ENCODE peak calls at places on chromosomes 2 and 18, in seven cellular contexts. One of them, this sample, is unnamed. For H3K27me3, the result is how much of the 10 kb centered on the place peaks cover.

GRCh38 chr18:51110073-51110797 is 80.2 kb downstream of the SMAD4 start:
- DNase-seq in H9: peak
- DNase-seq in IMR-90: peak
- DNase-seq in neuronal stem cell: peak
- DNase-seq in mesenchymal stem cell: peak
- DNase-seq in H1: no peak
- DNase-seq in trophoblast cell: peak
- DNase-seq in this sample: peak

GRCh38 chr18:37230762-37231161 is 334.8 kb downstream of the CELF4 start:
- DNase-seq in H9: no peak
- DNase-seq in IMR-90: no peak
- DNase-seq in neuronal stem cell: no peak
- DNase-seq in mesenchymal stem cell: no peak
- DNase-seq in H1: no peak
- DNase-seq in trophoblast cell: no peak
- DNase-seq in this sample: no peak

GRCh38 chr2:226788881-226789485 is 10.6 kb downstream of the IRS1 start:
- DNase-seq in H9: no peak
- DNase-seq in IMR-90: peak
- DNase-seq in neuronal stem cell: no peak
- DNase-seq in mesenchymal stem cell: no peak
- DNase-seq in H1: no peak
- DNase-seq in trophoblast cell: no peak
- DNase-seq in this sample: no peak

GRCh38 chr2:62287895-62288589 is 92.1 kb downstream of the B3GNT2 start:
- DNase-seq in H9: no peak
- DNase-seq in IMR-90: no peak
- DNase-seq in neuronal stem cell: no peak
- DNase-seq in mesenchymal stem cell: peak
- DNase-seq in H1: no peak
- DNase-seq in trophoblast cell: peak
- DNase-seq in this sample: no peak

GRCh38 chr18:60024345-60024744 is 124.5 kb downstream of the PMAIP1 start:
- DNase-seq in H9: no peak
- DNase-seq in IMR-90: no peak
- DNase-seq in neuronal stem cell: no peak
- DNase-seq in mesenchymal stem cell: no peak
- DNase-seq in H1: no peak
- DNase-seq in trophoblast cell: no peak
- DNase-seq in this sample: no peak

GRCh38 chr2:66515743-66516142 is 80.8 kb downstream of the MEIS1 start:
- DNase-seq in H9: no peak
- DNase-seq in IMR-90: peak
- DNase-seq in neuronal stem cell: no peak
- DNase-seq in mesenchymal stem cell: peak
- DNase-seq in H1: no peak
- DNase-seq in trophoblast cell: no peak
- DNase-seq in this sample: no peak

GRCh38 chr2:213238753-213239591 is 45.3 kb upstream of the SPAG16 start:
- DNase-seq in H9: no peak
- DNase-seq in IMR-90: peak
- DNase-seq in neuronal stem cell: no peak
- DNase-seq in mesenchymal stem cell: peak
- DNase-seq in H1: no peak
- DNase-seq in trophoblast cell: peak
- DNase-seq in this sample: no peak

GRCh38 chr2:174282449-174282848 is 34.1 kb upstream of the OLA1 start:
- DNase-seq in H9: no peak
- DNase-seq in IMR-90: no peak
- DNase-seq in neuronal stem cell: no peak
- DNase-seq in mesenchymal stem cell: no peak
- DNase-seq in H1: no peak
- DNase-seq in trophoblast cell: no peak
- DNase-seq in this sample: no peak

GRCh38 chr2:45176399-45176798 is 167.1 kb upstream of the SIX2 start:
- DNase-seq in H9: no peak
- DNase-seq in IMR-90: no peak
- DNase-seq in neuronal stem cell: no peak
- DNase-seq in mesenchymal stem cell: no peak
- DNase-seq in H1: no peak
- DNase-seq in trophoblast cell: no peak
- DNase-seq in this sample: peak

GRCh38 chr18:10424576-10425314 is 29.7 kb upstream of the APCDD1 start:
- DNase-seq in H9: no peak
- DNase-seq in IMR-90: no peak
- DNase-seq in neuronal stem cell: no peak
- DNase-seq in mesenchymal stem cell: peak
- DNase-seq in H1: no peak
- DNase-seq in trophoblast cell: no peak
- DNase-seq in this sample: no peak

GRCh38 chr18:10420561-10421352 is 33.7 kb upstream of the APCDD1 start:
- DNase-seq in H9: no peak
- DNase-seq in IMR-90: peak
- DNase-seq in neuronal stem cell: no peak
- DNase-seq in mesenchymal stem cell: no peak
- DNase-seq in H1: no peak
- DNase-seq in trophoblast cell: peak
- DNase-seq in this sample: peak

GRCh38 chr18:10422731-10423130 is 31.7 kb upstream of the APCDD1 start:
- DNase-seq in H9: no peak
- DNase-seq in IMR-90: no peak
- DNase-seq in neuronal stem cell: no peak
- DNase-seq in mesenchymal stem cell: no peak
- DNase-seq in H1: no peak
- DNase-seq in trophoblast cell: no peak
- DNase-seq in this sample: no peak

GRCh38 chr18:10419420-10420103 is 34.9 kb upstream of the APCDD1 start:
- DNase-seq in H9: no peak
- DNase-seq in IMR-90: peak
- DNase-seq in neuronal stem cell: no peak
- DNase-seq in mesenchymal stem cell: peak
- DNase-seq in H1: no peak
- DNase-seq in trophoblast cell: peak
- DNase-seq in this sample: no peak

GRCh38 chr18:10421859-10422258 is 32.6 kb upstream of the APCDD1 start:
- DNase-seq in H9: no peak
- DNase-seq in IMR-90: peak
- DNase-seq in neuronal stem cell: no peak
- DNase-seq in mesenchymal stem cell: no peak
- DNase-seq in H1: no peak
- DNase-seq in trophoblast cell: no peak
- DNase-seq in this sample: no peak
- H3K23ac ChIP-seq in H9: no peak
- H3K23ac ChIP-seq in IMR-90: no peak
- H3K23ac ChIP-seq in neuronal stem cell: no peak
- H3K23ac ChIP-seq in mesenchymal stem cell: no peak
- H3K23ac ChIP-seq in H1: no peak
- H3K23ac ChIP-seq in trophoblast cell: no peak
- H3K23ac ChIP-seq in this sample: no peak

GRCh38 chr2:96869824-96870630 is at the start of gene SEMA4C:
- DNase-seq in H9: no peak
- DNase-seq in IMR-90: no peak
- DNase-seq in neuronal stem cell: no peak
- DNase-seq in mesenchymal stem cell: peak
- DNase-seq in H1: no peak
- DNase-seq in trophoblast cell: peak
- DNase-seq in this sample: peak

GRCh38 chr2:96868555-96869280 is 1.2 kb downstream of the SEMA4C start:
- DNase-seq in H9: peak
- DNase-seq in IMR-90: peak
- DNase-seq in neuronal stem cell: peak
- DNase-seq in mesenchymal stem cell: peak
- DNase-seq in H1: peak
- DNase-seq in trophoblast cell: no peak
- DNase-seq in this sample: peak

GRCh38 chr2:96867756-96868554 is 1.9 kb downstream of the SEMA4C start:
- DNase-seq in H9: no peak
- DNase-seq in IMR-90: no peak
- DNase-seq in neuronal stem cell: no peak
- DNase-seq in mesenchymal stem cell: peak
- DNase-seq in H1: no peak
- DNase-seq in trophoblast cell: no peak
- DNase-seq in this sample: peak

GRCh38 chr2:96870631-96871255 is 863 bp upstream of the SEMA4C start:
- DNase-seq in H9: no peak
- DNase-seq in IMR-90: no peak
- DNase-seq in neuronal stem cell: no peak
- DNase-seq in mesenchymal stem cell: peak
- DNase-seq in H1: no peak
- DNase-seq in trophoblast cell: peak
- DNase-seq in this sample: peak

DNA sequence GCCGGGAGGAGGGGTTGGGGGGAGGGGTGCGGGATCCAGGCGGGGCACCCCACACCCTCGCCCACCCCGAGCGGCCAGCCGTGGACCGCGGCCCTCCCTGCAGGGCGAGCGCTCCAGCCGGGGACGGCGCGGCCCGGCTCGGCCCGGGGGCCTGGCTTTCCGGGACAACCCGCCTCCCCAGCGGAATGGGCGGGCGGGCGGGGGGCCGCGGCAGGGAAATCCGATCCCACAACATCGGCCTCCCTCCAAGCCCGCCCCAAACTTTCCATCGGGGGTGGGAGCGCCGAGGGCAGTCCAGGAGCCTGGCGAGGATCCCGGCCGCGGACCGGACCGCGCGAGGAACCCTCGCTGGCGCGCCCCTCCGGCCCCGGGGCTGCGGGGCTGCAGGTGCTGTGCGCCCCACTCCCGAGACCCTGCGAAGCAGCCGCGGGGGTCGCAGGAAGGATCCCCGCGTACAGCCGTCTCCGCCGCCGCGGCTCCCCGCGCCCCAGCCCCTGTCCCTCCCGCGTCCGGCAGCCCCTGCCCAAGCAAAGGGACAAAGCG is 528 bp downstream of the SEMA4C start:
- DNase-seq in H9: no peak
- DNase-seq in IMR-90: peak
- DNase-seq in neuronal stem cell: no peak
- DNase-seq in mesenchymal stem cell: peak
- DNase-seq in H1: no peak
- DNase-seq in trophoblast cell: peak
- DNase-seq in this sample: peak
- H3K27me3 ChIP-seq in H9: under half
- H3K27me3 ChIP-seq in IMR-90: under half
- H3K27me3 ChIP-seq in neuronal stem cell: under half
- H3K27me3 ChIP-seq in mesenchymal stem cell: under half
- H3K27me3 ChIP-seq in H1: under half
- H3K27me3 ChIP-seq in trophoblast cell: under half
- H3K27me3 ChIP-seq in this sample: under half

GRCh38 chr18:77442393-77442792 is 192.7 kb downstream of the GALR1 start:
- DNase-seq in H9: no peak
- DNase-seq in IMR-90: no peak
- DNase-seq in neuronal stem cell: no peak
- DNase-seq in mesenchymal stem cell: no peak
- DNase-seq in H1: no peak
- DNase-seq in trophoblast cell: no peak
- DNase-seq in this sample: no peak
- H3K23ac ChIP-seq in H9: no peak
- H3K23ac ChIP-seq in IMR-90: no peak
- H3K23ac ChIP-seq in neuronal stem cell: no peak
- H3K23ac ChIP-seq in mesenchymal stem cell: no peak
- H3K23ac ChIP-seq in H1: no peak
- H3K23ac ChIP-seq in trophoblast cell: no peak
- H3K23ac ChIP-seq in this sample: no peak

GRCh38 chr2:183149489-183149888 is 25.2 kb downstream of the NUP35 start:
- DNase-seq in H9: no peak
- DNase-seq in IMR-90: peak
- DNase-seq in neuronal stem cell: no peak
- DNase-seq in mesenchymal stem cell: peak
- DNase-seq in H1: no peak
- DNase-seq in trophoblast cell: no peak
- DNase-seq in this sample: peak
- H3K27me3 ChIP-seq in H9: under half
- H3K27me3 ChIP-seq in IMR-90: under half
- H3K27me3 ChIP-seq in neuronal stem cell: under half
- H3K27me3 ChIP-seq in mesenchymal stem cell: under half
- H3K27me3 ChIP-seq in H1: under half
- H3K27me3 ChIP-seq in trophoblast cell: under half
- H3K27me3 ChIP-seq in this sample: under half

GRCh38 chr2:17962874-17963273 is 84.4 kb downstream of the KCNS3 start:
- DNase-seq in H9: no peak
- DNase-seq in IMR-90: peak
- DNase-seq in neuronal stem cell: peak
- DNase-seq in mesenchymal stem cell: peak
- DNase-seq in H1: no peak
- DNase-seq in trophoblast cell: no peak
- DNase-seq in this sample: peak
- H3K23ac ChIP-seq in H9: no peak
- H3K23ac ChIP-seq in IMR-90: no peak
- H3K23ac ChIP-seq in neuronal stem cell: no peak
- H3K23ac ChIP-seq in mesenchymal stem cell: no peak
- H3K23ac ChIP-seq in H1: no peak
- H3K23ac ChIP-seq in trophoblast cell: no peak
- H3K23ac ChIP-seq in this sample: no peak

GRCh38 chr2:236405357-236405756 is 141.2 kb upstream of the ASB18 start:
- DNase-seq in H9: no peak
- DNase-seq in IMR-90: no peak
- DNase-seq in neuronal stem cell: no peak
- DNase-seq in mesenchymal stem cell: no peak
- DNase-seq in H1: no peak
- DNase-seq in trophoblast cell: no peak
- DNase-seq in this sample: no peak
- H3K27me3 ChIP-seq in H9: under half
- H3K27me3 ChIP-seq in IMR-90: under half
- H3K27me3 ChIP-seq in neuronal stem cell: under half
- H3K27me3 ChIP-seq in mesenchymal stem cell: under half
- H3K27me3 ChIP-seq in H1: under half
- H3K27me3 ChIP-seq in trophoblast cell: under half
- H3K27me3 ChIP-seq in this sample: under half

GRCh38 chr2:118095610-118096009 is 7.3 kb downstream of the INSIG2 start:
- DNase-seq in H9: no peak
- DNase-seq in IMR-90: no peak
- DNase-seq in neuronal stem cell: no peak
- DNase-seq in mesenchymal stem cell: peak
- DNase-seq in H1: no peak
- DNase-seq in trophoblast cell: no peak
- DNase-seq in this sample: no peak
- H3K23ac ChIP-seq in H9: no peak
- H3K23ac ChIP-seq in IMR-90: no peak
- H3K23ac ChIP-seq in neuronal stem cell: no peak
- H3K23ac ChIP-seq in mesenchymal stem cell: no peak
- H3K23ac ChIP-seq in H1: no peak
- H3K23ac ChIP-seq in trophoblast cell: no peak
- H3K23ac ChIP-seq in this sample: no peak

GRCh38 chr2:232522014-232522854 is 2.0 kb downstream of the PRSS56 start:
- DNase-seq in H9: peak
- DNase-seq in IMR-90: no peak
- DNase-seq in neuronal stem cell: no peak
- DNase-seq in mesenchymal stem cell: peak
- DNase-seq in H1: no peak
- DNase-seq in trophoblast cell: no peak
- DNase-seq in this sample: no peak
- H3K27me3 ChIP-seq in H9: under half
- H3K27me3 ChIP-seq in IMR-90: half or more
- H3K27me3 ChIP-seq in neuronal stem cell: half or more
- H3K27me3 ChIP-seq in mesenchymal stem cell: half or more
- H3K27me3 ChIP-seq in H1: under half
- H3K27me3 ChIP-seq in trophoblast cell: under half
- H3K27me3 ChIP-seq in this sample: under half